ENCODE peak calls at places on chromosome 20, in six cellular contexts. N, Q, K, C, E and M are unnamed samples.

GRCh38 chr20:9903048-9903651 is 64.3 kb upstream of the PAK5 start:
- DNase-seq in C (no peak), N (no peak), K (no peak), E (no peak), Q (no peak), M (no peak)

GRCh38 chr20:24781061-24781980 is 167.7 kb upstream of the CST7 start:
- DNase-seq in C (no peak), E (no peak), K (no peak), Q (no peak), N (peak), M (no peak)

GRCh38 chr20:63494084-63494419 is 4.8 kb downstream of the EEF1A2 start:
- DNase-seq in N (no peak), Q (no peak), C (no peak), E (no peak), K (no peak), M (no peak)

GRCh38 chr20:54208492-54209044 is 681 bp downstream of the PFDN4 start:
- DNase-seq in E (no peak), K (no peak), C (no peak), Q (no peak), N (no peak), M (no peak)

GRCh38 chr20:6780414-6780813 is 12.9 kb downstream of the BMP2 start:
- DNase-seq in C (no peak), E (no peak), K (no peak), Q (no peak), N (no peak), M (no peak)

GRCh38 chr20:44033344-44033743 is 118.7 kb downstream of the TOX2 start:
- DNase-seq in E (no peak), C (no peak), Q (no peak), K (no peak), N (no peak), M (no peak)

GRCh38 chr20:47357296-47358051 is 975 bp upstream of the ZMYND8 start:
- DNase-seq in N (peak), C (peak), K (peak), Q (peak), E (peak), M (peak)

GRCh38 chr20:64101731-64102621 is 5.4 kb downstream of the NPBWR2 start:
- DNase-seq in C (no peak), K (no peak), Q (peak), N (peak), E (peak), M (peak)

GRCh38 chr20:51661609-51662178 is 106.5 kb downstream of the ATP9A start:
- DNase-seq in E (no peak), C (no peak), K (no peak), N (no peak), Q (peak), M (peak)

GRCh38 chr20:56552911-56553629 is 20.0 kb downstream of the FAM209B start:
- DNase-seq in Q (no peak), C (no peak), E (no peak), N (no peak), K (no peak), M (no peak)

GRCh38 chr20:58012731-58013510 is 215.5 kb downstream of the ANKRD60 start:
- DNase-seq in C (no peak), K (no peak), Q (no peak), N (no peak), E (no peak), M (no peak)

GRCh38 chr20:63735859-63736718 is at the start of gene LIME1:
- DNase-seq in C (peak), Q (peak), E (peak), N (peak), K (no peak), M (peak)

GRCh38 chr20:44485830-44486198 is 10.1 kb downstream of the TTPAL start:
- DNase-seq in K (no peak), Q (no peak), C (no peak), N (no peak), E (no peak), M (no peak)

GRCh38 chr20:38229376-38230252 is 30.9 kb downstream of the KIAA1755 start:
- DNase-seq in N (no peak), E (no peak), C (no peak), K (no peak), Q (no peak), M (no peak)

GRCh38 chr20:50512323-50512722 is 2.1 kb downstream of the PTPN1 start:
- DNase-seq in Q (no peak), E (no peak), K (no peak), C (no peak), N (no peak), M (no peak)

GRCh38 chr20:37362231-37362792 is 16.4 kb downstream of the SRC start:
- DNase-seq in N (no peak), K (no peak), E (no peak), Q (no peak), C (no peak), M (no peak)

GRCh38 chr20:19658137-19658536 is 99.9 kb upstream of the RIN2 start:
- DNase-seq in Q (no peak), C (no peak), K (no peak), E (peak), N (no peak), M (no peak)

GRCh38 chr20:6838181-6838826 is 70.8 kb downstream of the BMP2 start:
- DNase-seq in Q (no peak), C (no peak), E (no peak), K (no peak), N (no peak), M (no peak)

GRCh38 chr20:19692685-19693119 is 65.4 kb upstream of the RIN2 start:
- DNase-seq in E (peak), Q (peak), N (peak), K (no peak), C (peak), M (no peak)

GRCh38 chr20:5000263-5001173 is 792 bp downstream of the SLC23A2 start:
- DNase-seq in C (peak), Q (peak), N (peak), K (no peak), E (peak), M (peak)

GRCh38 chr20:19438488-19438887 is 226.0 kb downstream of the SLC24A3 start:
- DNase-seq in C (no peak), E (no peak), Q (no peak), K (no peak), N (no peak), M (no peak)

GRCh38 chr20:57103146-57103800 is 163.2 kb downstream of the BMP7 start:
- DNase-seq in E (no peak), C (no peak), N (no peak), K (no peak), Q (no peak), M (no peak)

GRCh38 chr20:8943638-8944037 is 125.2 kb upstream of the PLCB4 start:
- DNase-seq in Q (no peak), E (no peak), N (no peak), K (no peak), C (no peak), M (no peak)

GRCh38 chr20:47487175-47487917 is 14.3 kb upstream of the NCOA3 start:
- DNase-seq in K (no peak), N (no peak), C (no peak), E (no peak), Q (peak), M (peak)

GRCh38 chr20:2756056-2756611 is 44.3 kb downstream of the CPXM1 start:
- DNase-seq in K (no peak), Q (no peak), E (no peak), N (no peak), C (peak), M (no peak)

GRCh38 chr20:39289316-39289715 is 327.2 kb downstream of the DHX35 start:
- DNase-seq in C (no peak), K (no peak), Q (no peak), E (no peak), N (no peak), M (no peak)

GRCh38 chr20:57617079-57617795 is 3.0 kb downstream of the ZBP1 start:
- DNase-seq in C (no peak), K (no peak), E (no peak), N (no peak), Q (no peak), M (no peak)

GRCh38 chr20:22914291-22914690 is 120.8 kb upstream of the SSTR4 start:
- DNase-seq in C (no peak), K (no peak), Q (no peak), N (no peak), E (no peak), M (no peak)

GRCh38 chr20:56871691-56872090 is 242.6 kb downstream of the TFAP2C start:
- DNase-seq in N (no peak), K (no peak), Q (no peak), E (no peak), C (no peak), M (no peak)

GRCh38 chr20:36847009-36847709 is 28.8 kb upstream of the TLDC2 start:
- DNase-seq in K (no peak), C (peak), N (peak), E (peak), Q (no peak), M (no peak)

GRCh38 chr20:50221501-50222323 is 31.1 kb downstream of the CEBPB start:
- DNase-seq in Q (no peak), C (peak), E (no peak), N (no peak), K (peak), M (no peak)

GRCh38 chr20:38604873-38605303 is 3.3 kb downstream of the ARHGAP40 start:
- DNase-seq in E (peak), K (no peak), N (no peak), C (no peak), Q (no peak), M (no peak)

GRCh38 chr20:35674921-35675320 is 10.2 kb upstream of the CPNE1 start:
- DNase-seq in C (no peak), N (no peak), Q (no peak), E (peak), K (no peak), M (no peak)

GRCh38 chr20:20593447-20594170 is 118.8 kb downstream of the RALGAPA2 start:
- DNase-seq in C (peak), E (no peak), N (peak), K (no peak), Q (no peak), M (no peak)

GRCh38 chr20:341682-342081 is 5.2 kb upstream of the NRSN2 start:
- DNase-seq in N (no peak), C (no peak), K (no peak), Q (no peak), E (no peak), M (no peak)

GRCh38 chr20:48787861-48788375 is 39.9 kb downstream of the PREX1 start:
- DNase-seq in K (peak), N (no peak), Q (no peak), C (no peak), E (no peak), M (no peak)

GRCh38 chr20:4431446-4431845 is 290.3 kb upstream of the PRND start:
- DNase-seq in C (no peak), E (no peak), N (no peak), K (no peak), Q (no peak), M (no peak)